ENCODE peak calls at places on chromosomes 3 and 15, in four cellular contexts. S is neural progenitor cell; F is fibroblast of lung; Q is stimulated activated CD8-positive, alpha-beta memory T cell treated with anti-CD3 and anti-CD28 coated beads, Interleukin-15, amount 100 ng/mL, for 24 hours. L is an unnamed sample.

GRCh38 chr3:177062052-177062732 is 135.1 kb downstream of the TBL1XR1 start:
- DNase-seq in S (no peak), F (no peak), Q (no peak), L (no peak)

GRCh38 chr3:4752201-4753072 is 226.8 kb upstream of the BHLHE40 start:
- DNase-seq in S (peak), F (no peak), Q (no peak), L (no peak)

GRCh38 chr15:31270767-31271166 is 55.9 kb upstream of the KLF13 start:
- DNase-seq in S (peak), F (no peak), Q (no peak), L (no peak)

GRCh38 chr3:188122571-188123169 is 31.3 kb upstream of the LPP start:
- DNase-seq in S (no peak), F (peak), Q (no peak), L (no peak)

GRCh38 chr3:131532645-131533044 is 29.9 kb upstream of the MRPL3 start:
- DNase-seq in S (no peak), F (no peak), Q (no peak), L (no peak)

GRCh38 chr3:123085293-123085949 is 18.6 kb downstream of the PDIA5 start:
- DNase-seq in S (peak), F (no peak), Q (no peak), L (no peak)

GRCh38 chr15:35697549-35698299 is 151.8 kb upstream of the DPH6 start:
- DNase-seq in S (peak), F (peak), Q (no peak), L (no peak)

GRCh38 chr15:89662893-89663673 is 7.8 kb upstream of the KIF7 start:
- DNase-seq in S (no peak), F (peak), Q (no peak), L (no peak)

GRCh38 chr3:107982165-107982564 is 108.7 kb downstream of the CD47 start:
- DNase-seq in S (no peak), F (no peak), Q (no peak), L (no peak)

GRCh38 chr3:47082519-47082918 is 81.4 kb downstream of the SETD2 start:
- DNase-seq in S (no peak), F (peak), Q (no peak), L (no peak)